ENCODE peak calls at places on chromosomes 4 and X, in five cellular contexts. One of them, this sample, is unnamed.
A peak's percentile ranks its signal among the peaks of the same experiment; 100 is the strongest.

GRCh38 chr4:6032249-6033244 is 14.3 kb upstream of the C4orf50 start:
- DNase-seq in glutamatergic neuron: no peak
- DNase-seq in GM13976: no peak
- DNase-seq in CD8-positive, alpha-beta T cell: no peak
- DNase-seq in A549: no peak
- DNase-seq in this sample: no peak

GRCh38 chrX:68287419-68287818 is 145.9 kb downstream of the OPHN1 start:
- DNase-seq in glutamatergic neuron: no peak
- DNase-seq in GM13976: no peak
- DNase-seq in CD8-positive, alpha-beta T cell: no peak
- DNase-seq in A549: no peak
- DNase-seq in this sample: no peak

GRCh38 chr4:46404961-46405360 is 15.0 kb upstream of the GABRA2 start:
- DNase-seq in glutamatergic neuron: peak; percentile 17
- DNase-seq in GM13976: no peak
- DNase-seq in CD8-positive, alpha-beta T cell: no peak
- DNase-seq in A549: no peak
- DNase-seq in this sample: peak; percentile 33

GRCh38 chr4:42364654-42365053 is 32.6 kb upstream of the SHISA3 start:
- DNase-seq in glutamatergic neuron: no peak
- DNase-seq in GM13976: no peak
- DNase-seq in CD8-positive, alpha-beta T cell: no peak
- DNase-seq in A549: no peak
- DNase-seq in this sample: no peak

GRCh38 chr4:182752158-182752910 is 164.9 kb downstream of the DCTD start:
- DNase-seq in glutamatergic neuron: no peak
- DNase-seq in GM13976: no peak
- DNase-seq in CD8-positive, alpha-beta T cell: no peak
- DNase-seq in A549: no peak
- DNase-seq in this sample: no peak

GRCh38 chr4:184375027-184375426 is 99.3 kb downstream of the IRF2 start:
- DNase-seq in glutamatergic neuron: no peak
- DNase-seq in GM13976: no peak
- DNase-seq in CD8-positive, alpha-beta T cell: no peak
- DNase-seq in A549: no peak
- DNase-seq in this sample: no peak

GRCh38 chr4:81875962-81876650 is 404.4 kb upstream of the RASGEF1B start:
- DNase-seq in glutamatergic neuron: no peak
- DNase-seq in GM13976: no peak
- DNase-seq in CD8-positive, alpha-beta T cell: no peak
- DNase-seq in A549: no peak
- DNase-seq in this sample: no peak

GRCh38 chrX:38305971-38306370 is 21.3 kb downstream of the RPGR start:
- DNase-seq in glutamatergic neuron: no peak
- DNase-seq in GM13976: no peak
- DNase-seq in CD8-positive, alpha-beta T cell: no peak
- DNase-seq in A549: no peak
- DNase-seq in this sample: no peak

GRCh38 chr4:6302869-6303268 is 33.2 kb downstream of the WFS1 start:
- DNase-seq in glutamatergic neuron: no peak
- DNase-seq in GM13976: no peak
- DNase-seq in CD8-positive, alpha-beta T cell: no peak
- DNase-seq in A549: no peak
- DNase-seq in this sample: no peak

GRCh38 chrX:15143050-15143824 is 126.6 kb downstream of the ASB9 start:
- DNase-seq in glutamatergic neuron: peak; percentile 42
- DNase-seq in GM13976: peak; percentile 37
- DNase-seq in CD8-positive, alpha-beta T cell: peak; percentile 42
- DNase-seq in A549: peak; percentile 9
- DNase-seq in this sample: no peak

GRCh38 chrX:48613502-48614160 is 16.3 kb downstream of the WDR13 start:
- DNase-seq in glutamatergic neuron: no peak
- DNase-seq in GM13976: no peak
- DNase-seq in CD8-positive, alpha-beta T cell: no peak
- DNase-seq in A549: no peak
- DNase-seq in this sample: no peak

GRCh38 chrX:22073928-22074327 is 41.8 kb downstream of the PHEX start:
- DNase-seq in glutamatergic neuron: no peak
- DNase-seq in GM13976: no peak
- DNase-seq in CD8-positive, alpha-beta T cell: no peak
- DNase-seq in A549: no peak
- DNase-seq in this sample: no peak

GRCh38 chrX:20412871-20413486 is 146.3 kb upstream of the RPS6KA3 start:
- DNase-seq in glutamatergic neuron: no peak
- DNase-seq in GM13976: no peak
- DNase-seq in CD8-positive, alpha-beta T cell: peak; percentile 77
- DNase-seq in A549: no peak
- DNase-seq in this sample: no peak

GRCh38 chrX:283115-283845 is 2.1 kb downstream of the PLCXD1 start:
- DNase-seq in glutamatergic neuron: peak; percentile 89
- DNase-seq in GM13976: peak; percentile 94
- DNase-seq in CD8-positive, alpha-beta T cell: peak; percentile 93
- DNase-seq in A549: peak; percentile 95
- DNase-seq in this sample: peak; percentile 75

GRCh38 chrX:149370097-149370496 is 135.0 kb downstream of the IDS start:
- DNase-seq in glutamatergic neuron: no peak
- DNase-seq in GM13976: no peak
- DNase-seq in CD8-positive, alpha-beta T cell: no peak
- DNase-seq in A549: no peak
- DNase-seq in this sample: no peak

GRCh38 chr4:156255205-156255604 is 301.5 kb upstream of the CTSO start:
- DNase-seq in glutamatergic neuron: no peak
- DNase-seq in GM13976: no peak
- DNase-seq in CD8-positive, alpha-beta T cell: no peak
- DNase-seq in A549: no peak
- DNase-seq in this sample: no peak

GRCh38 chrX:31132803-31133202 is 61.0 kb upstream of the FTHL17 start:
- DNase-seq in glutamatergic neuron: no peak
- DNase-seq in GM13976: no peak
- DNase-seq in CD8-positive, alpha-beta T cell: no peak
- DNase-seq in A549: no peak
- DNase-seq in this sample: no peak

GRCh38 chrX:73581002-73581628 is 18.1 kb downstream of the CHIC1 start:
- DNase-seq in glutamatergic neuron: no peak
- DNase-seq in GM13976: no peak
- DNase-seq in CD8-positive, alpha-beta T cell: no peak
- DNase-seq in A549: no peak
- DNase-seq in this sample: no peak

GRCh38 chrX:132435222-132435621 is 53.6 kb downstream of the MBNL3 start:
- DNase-seq in glutamatergic neuron: no peak
- DNase-seq in GM13976: no peak
- DNase-seq in CD8-positive, alpha-beta T cell: no peak
- DNase-seq in A549: no peak
- DNase-seq in this sample: no peak

GRCh38 chr4:176588436-176588835 is 204.3 kb downstream of the VEGFC start:
- DNase-seq in glutamatergic neuron: no peak
- DNase-seq in GM13976: no peak
- DNase-seq in CD8-positive, alpha-beta T cell: no peak
- DNase-seq in A549: no peak
- DNase-seq in this sample: no peak

GRCh38 chrX:39969099-39969825 is 128.5 kb downstream of the BCOR start:
- DNase-seq in glutamatergic neuron: peak; percentile 31
- DNase-seq in GM13976: no peak
- DNase-seq in CD8-positive, alpha-beta T cell: peak; percentile 37
- DNase-seq in A549: no peak
- DNase-seq in this sample: no peak

GRCh38 chrX:150036181-150036580 is 97.9 kb upstream of the EOLA2 start:
- DNase-seq in glutamatergic neuron: no peak
- DNase-seq in GM13976: no peak
- DNase-seq in CD8-positive, alpha-beta T cell: no peak
- DNase-seq in A549: peak; percentile 41
- DNase-seq in this sample: no peak

GRCh38 chr4:122052714-122053113 is 99.4 kb upstream of the BLTP1 start:
- DNase-seq in glutamatergic neuron: no peak
- DNase-seq in GM13976: no peak
- DNase-seq in CD8-positive, alpha-beta T cell: no peak
- DNase-seq in A549: no peak
- DNase-seq in this sample: no peak

GRCh38 chr4:19657856-19658255 is 593.8 kb upstream of the SLIT2 start:
- DNase-seq in glutamatergic neuron: no peak
- DNase-seq in GM13976: no peak
- DNase-seq in CD8-positive, alpha-beta T cell: no peak
- DNase-seq in A549: no peak
- DNase-seq in this sample: no peak

DNA sequence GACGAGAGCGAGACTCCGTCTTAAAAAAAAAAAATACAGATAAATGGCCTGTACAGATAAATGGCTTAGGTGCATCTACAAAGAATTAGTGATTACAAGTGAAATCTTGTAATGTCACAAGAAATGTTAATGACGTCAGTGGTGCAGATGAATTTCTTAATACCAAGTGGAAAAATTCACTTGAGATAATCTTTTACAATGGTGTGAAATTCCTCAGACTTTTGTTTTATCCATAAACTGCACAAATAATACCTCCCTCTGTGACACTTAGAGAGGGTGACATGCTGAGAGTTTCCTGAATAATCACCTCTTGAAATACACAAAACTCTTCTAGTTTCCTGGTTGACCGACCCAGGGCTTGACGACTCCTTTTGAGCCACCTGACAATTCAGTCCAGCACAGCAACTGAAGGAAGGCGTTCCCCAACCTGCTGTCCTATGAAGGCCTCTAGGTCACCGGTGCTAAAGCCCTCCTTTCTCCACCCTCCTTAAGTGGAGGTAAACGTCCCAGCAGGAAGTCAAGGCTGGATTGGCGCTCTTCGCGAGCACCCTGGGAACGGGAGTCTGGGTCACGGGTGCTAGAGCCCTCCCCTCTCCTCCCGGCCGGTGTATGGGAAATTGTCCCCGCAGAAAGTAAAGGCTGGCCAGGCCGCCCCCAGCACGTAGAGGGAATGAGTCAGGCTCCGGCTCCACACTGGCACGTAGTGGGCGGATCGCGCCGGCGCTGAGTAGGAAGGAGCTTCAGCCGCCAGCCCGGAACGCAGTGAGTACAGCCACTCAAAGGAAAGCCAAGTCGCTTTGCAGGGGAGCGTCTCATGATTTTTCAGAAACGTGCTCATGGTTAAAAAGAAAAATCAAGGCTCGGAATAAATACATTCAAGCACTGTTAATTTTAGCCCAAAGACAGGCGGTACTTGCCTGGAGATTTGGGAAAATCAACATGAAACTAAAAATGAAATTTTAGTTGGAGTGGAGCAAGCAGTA is at the start of gene TMEM144:
- DNase-seq in glutamatergic neuron: peak; percentile 72
- DNase-seq in GM13976: peak; percentile 55
- DNase-seq in CD8-positive, alpha-beta T cell: no peak
- DNase-seq in A549: peak; percentile 73
- DNase-seq in this sample: peak; percentile 59
- TF ChIP-seq CTCF in glutamatergic neuron: no peak
- TF ChIP-seq CTCF in GM13976: no peak
- TF ChIP-seq CTCF in CD8-positive, alpha-beta T cell: no peak
- TF ChIP-seq CTCF in A549: no peak
- TF ChIP-seq CTCF in this sample: no peak

DNA sequence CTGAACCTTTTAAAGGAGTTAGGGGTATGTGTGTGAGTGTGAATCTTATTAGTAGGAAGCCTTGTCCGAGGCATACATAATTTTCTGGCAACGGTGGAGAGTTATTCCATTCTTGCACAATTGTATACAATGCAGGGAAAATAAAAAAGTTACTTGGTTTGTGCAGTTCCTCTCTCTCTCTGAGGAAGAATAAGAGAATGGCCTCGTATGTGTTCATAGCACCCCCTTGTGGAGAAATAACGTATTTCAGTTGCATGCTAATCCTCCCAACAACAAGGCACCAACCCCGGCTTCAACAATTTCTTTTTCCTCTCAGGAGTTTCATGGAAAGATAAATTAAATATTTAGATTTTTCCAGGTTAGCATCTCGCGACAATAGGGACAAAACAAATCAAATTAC is 33.7 kb upstream of the FGF13 start:
- DNase-seq in glutamatergic neuron: no peak
- DNase-seq in GM13976: peak; percentile 6
- DNase-seq in CD8-positive, alpha-beta T cell: no peak
- DNase-seq in A549: peak; percentile 2
- DNase-seq in this sample: peak; percentile 30
- TF ChIP-seq CTCF in glutamatergic neuron: peak; percentile 75
- TF ChIP-seq CTCF in GM13976: peak; percentile 57
- TF ChIP-seq CTCF in CD8-positive, alpha-beta T cell: no peak
- TF ChIP-seq CTCF in A549: peak; percentile 57
- TF ChIP-seq CTCF in this sample: peak; percentile 85

GRCh38 chr4:87835192-87835591 is 2.4 kb downstream of the MEPE start:
- DNase-seq in glutamatergic neuron: no peak
- DNase-seq in GM13976: no peak
- DNase-seq in CD8-positive, alpha-beta T cell: no peak
- DNase-seq in A549: no peak
- DNase-seq in this sample: no peak

GRCh38 chr4:87835732-87836131 is 3.0 kb downstream of the MEPE start:
- DNase-seq in glutamatergic neuron: no peak
- DNase-seq in GM13976: no peak
- DNase-seq in CD8-positive, alpha-beta T cell: no peak
- DNase-seq in A549: no peak
- DNase-seq in this sample: no peak

GRCh38 chr4:87839309-87839946 is 6.7 kb downstream of the MEPE start:
- DNase-seq in glutamatergic neuron: peak; percentile 22
- DNase-seq in GM13976: no peak
- DNase-seq in CD8-positive, alpha-beta T cell: no peak
- DNase-seq in A549: no peak
- DNase-seq in this sample: no peak

GRCh38 chr4:87840149-87840548 is 7.4 kb downstream of the MEPE start:
- DNase-seq in glutamatergic neuron: no peak
- DNase-seq in GM13976: no peak
- DNase-seq in CD8-positive, alpha-beta T cell: no peak
- DNase-seq in A549: no peak
- DNase-seq in this sample: no peak

DNA sequence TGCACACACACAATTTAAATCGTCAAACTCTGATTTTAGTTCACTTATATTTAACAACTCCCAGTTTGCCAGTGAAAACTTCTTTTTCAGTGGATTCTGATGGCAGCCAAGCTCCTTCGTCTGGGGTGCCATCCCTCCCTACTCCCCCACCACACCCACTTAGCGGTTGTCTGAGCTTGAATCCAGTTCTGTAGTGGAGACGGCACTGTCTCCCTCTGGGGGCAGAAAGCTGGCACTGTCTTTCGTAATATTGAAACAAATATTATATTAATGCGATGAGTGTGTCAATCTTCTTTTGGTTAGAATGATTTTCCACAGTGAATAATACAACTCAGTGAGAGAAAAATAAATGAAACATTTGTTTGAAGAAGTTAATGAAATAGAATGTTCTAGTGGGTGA is 5.4 kb downstream of the MEPE start:
- DNase-seq in glutamatergic neuron: peak; percentile 17
- DNase-seq in GM13976: no peak
- DNase-seq in CD8-positive, alpha-beta T cell: peak; percentile 12
- DNase-seq in A549: peak; percentile 7
- DNase-seq in this sample: no peak
- TF ChIP-seq CTCF in glutamatergic neuron: no peak
- TF ChIP-seq CTCF in GM13976: no peak
- TF ChIP-seq CTCF in CD8-positive, alpha-beta T cell: no peak
- TF ChIP-seq CTCF in A549: peak; percentile 44
- TF ChIP-seq CTCF in this sample: peak; percentile 30

DNA sequence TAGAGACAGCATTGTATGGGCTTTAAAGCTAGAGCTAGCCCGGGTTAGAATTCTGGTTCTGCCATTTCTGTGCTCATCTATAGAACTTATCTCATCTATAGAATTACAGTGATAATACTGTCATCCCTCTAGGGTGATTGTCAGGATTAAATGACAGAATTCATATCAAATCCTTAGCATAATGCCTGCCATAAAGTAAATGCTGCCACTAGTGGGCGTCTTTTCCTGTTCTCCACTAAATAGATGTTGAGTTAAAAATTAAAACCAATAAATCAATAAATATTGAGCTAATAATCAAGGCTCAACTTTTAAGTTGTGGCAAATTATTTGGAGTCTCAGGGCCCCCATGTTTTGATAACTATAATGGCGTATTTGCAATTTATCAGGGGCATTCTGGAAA is 19.7 kb downstream of the GRIA3 start:
- DNase-seq in glutamatergic neuron: no peak
- DNase-seq in GM13976: no peak
- DNase-seq in CD8-positive, alpha-beta T cell: no peak
- DNase-seq in A549: no peak
- DNase-seq in this sample: no peak
- TF ChIP-seq CTCF in glutamatergic neuron: no peak
- TF ChIP-seq CTCF in GM13976: no peak
- TF ChIP-seq CTCF in CD8-positive, alpha-beta T cell: no peak
- TF ChIP-seq CTCF in A549: peak; percentile 8
- TF ChIP-seq CTCF in this sample: peak; percentile 15